ENCODE peak calls at places on chromosomes 13 and 19, in eight cellular contexts. One of them, this sample, is unnamed.

GRCh38 chr13:62551588-62551987 is 1135.9 kb upstream of the PCDH20 start:
- DNase-seq in transverse colon: no peak
- DNase-seq in HT1080: peak
- DNase-seq in HepG2: no peak
- DNase-seq in stimulated activated naive B cell treated with anti-CD40 and anti-IgM and Interleukin-4, amounts not matched to agents 10 μg/mL and 1 μg/mL and 100 μg/mL, for 72 hours: no peak
- DNase-seq in AG09319: no peak
- DNase-seq in iPS DF 6.9: no peak
- DNase-seq in T-helper 17 cell: no peak
- DNase-seq in this sample: no peak

GRCh38 chr13:49450105-49450819 is 6.2 kb downstream of the SETDB2 start:
- DNase-seq in HepG2: no peak
- DNase-seq in T-helper 17 cell: no peak
- DNase-seq in transverse colon: no peak
- DNase-seq in AG09319: no peak
- DNase-seq in HT1080: no peak
- DNase-seq in iPS DF 6.9: no peak
- DNase-seq in stimulated activated naive B cell treated with anti-CD40 and anti-IgM and Interleukin-4, amounts not matched to agents 10 μg/mL and 1 μg/mL and 100 μg/mL, for 72 hours: no peak
- DNase-seq in this sample: no peak

GRCh38 chr19:7506385-7507328 is 9.2 kb upstream of the ZNF358 start:
- DNase-seq in AG09319: peak
- DNase-seq in transverse colon: peak
- DNase-seq in HepG2: peak
- DNase-seq in HT1080: peak
- DNase-seq in T-helper 17 cell: no peak
- DNase-seq in stimulated activated naive B cell treated with anti-CD40 and anti-IgM and Interleukin-4, amounts not matched to agents 10 μg/mL and 1 μg/mL and 100 μg/mL, for 72 hours: peak
- DNase-seq in iPS DF 6.9: peak
- DNase-seq in this sample: peak

GRCh38 chr19:12043752-12044422 is 8.4 kb upstream of the ZNF433 start:
- DNase-seq in AG09319: no peak
- DNase-seq in iPS DF 6.9: no peak
- DNase-seq in HepG2: no peak
- DNase-seq in HT1080: no peak
- DNase-seq in transverse colon: no peak
- DNase-seq in T-helper 17 cell: no peak
- DNase-seq in stimulated activated naive B cell treated with anti-CD40 and anti-IgM and Interleukin-4, amounts not matched to agents 10 μg/mL and 1 μg/mL and 100 μg/mL, for 72 hours: no peak
- DNase-seq in this sample: no peak

GRCh38 chr13:40596484-40596883 is 70.0 kb downstream of the FOXO1 start:
- DNase-seq in HT1080: no peak
- DNase-seq in stimulated activated naive B cell treated with anti-CD40 and anti-IgM and Interleukin-4, amounts not matched to agents 10 μg/mL and 1 μg/mL and 100 μg/mL, for 72 hours: no peak
- DNase-seq in iPS DF 6.9: no peak
- DNase-seq in T-helper 17 cell: no peak
- DNase-seq in HepG2: no peak
- DNase-seq in transverse colon: no peak
- DNase-seq in AG09319: no peak
- DNase-seq in this sample: no peak

GRCh38 chr19:16470911-16471811 is 609 bp downstream of the EPS15L1 start:
- DNase-seq in AG09319: no peak
- DNase-seq in HT1080: peak
- DNase-seq in stimulated activated naive B cell treated with anti-CD40 and anti-IgM and Interleukin-4, amounts not matched to agents 10 μg/mL and 1 μg/mL and 100 μg/mL, for 72 hours: no peak
- DNase-seq in HepG2: no peak
- DNase-seq in transverse colon: peak
- DNase-seq in T-helper 17 cell: no peak
- DNase-seq in iPS DF 6.9: no peak
- DNase-seq in this sample: no peak

GRCh38 chr19:17488593-17489391 is 18.5 kb downstream of the SLC27A1 start:
- DNase-seq in HepG2: peak
- DNase-seq in stimulated activated naive B cell treated with anti-CD40 and anti-IgM and Interleukin-4, amounts not matched to agents 10 μg/mL and 1 μg/mL and 100 μg/mL, for 72 hours: peak
- DNase-seq in iPS DF 6.9: no peak
- DNase-seq in HT1080: no peak
- DNase-seq in AG09319: no peak
- DNase-seq in transverse colon: peak
- DNase-seq in T-helper 17 cell: no peak
- DNase-seq in this sample: no peak

GRCh38 chr19:33431986-33432385 is 58.5 kb downstream of the CEBPG start:
- DNase-seq in T-helper 17 cell: no peak
- DNase-seq in HepG2: no peak
- DNase-seq in transverse colon: no peak
- DNase-seq in stimulated activated naive B cell treated with anti-CD40 and anti-IgM and Interleukin-4, amounts not matched to agents 10 μg/mL and 1 μg/mL and 100 μg/mL, for 72 hours: no peak
- DNase-seq in iPS DF 6.9: no peak
- DNase-seq in HT1080: no peak
- DNase-seq in AG09319: no peak
- DNase-seq in this sample: no peak

GRCh38 chr13:113403255-113404104 is 39.5 kb upstream of the GRTP1 start:
- DNase-seq in transverse colon: no peak
- DNase-seq in T-helper 17 cell: no peak
- DNase-seq in AG09319: no peak
- DNase-seq in HepG2: no peak
- DNase-seq in stimulated activated naive B cell treated with anti-CD40 and anti-IgM and Interleukin-4, amounts not matched to agents 10 μg/mL and 1 μg/mL and 100 μg/mL, for 72 hours: no peak
- DNase-seq in HT1080: no peak
- DNase-seq in iPS DF 6.9: no peak
- DNase-seq in this sample: no peak

GRCh38 chr19:50759886-50760285 is 10.4 kb upstream of the GPR32 start:
- DNase-seq in transverse colon: no peak
- DNase-seq in stimulated activated naive B cell treated with anti-CD40 and anti-IgM and Interleukin-4, amounts not matched to agents 10 μg/mL and 1 μg/mL and 100 μg/mL, for 72 hours: no peak
- DNase-seq in HT1080: peak
- DNase-seq in T-helper 17 cell: no peak
- DNase-seq in AG09319: no peak
- DNase-seq in iPS DF 6.9: no peak
- DNase-seq in HepG2: peak
- DNase-seq in this sample: no peak

GRCh38 chr13:34942732-34943674 is 933 bp downstream of the NBEA start:
- DNase-seq in transverse colon: peak
- DNase-seq in HepG2: no peak
- DNase-seq in HT1080: no peak
- DNase-seq in stimulated activated naive B cell treated with anti-CD40 and anti-IgM and Interleukin-4, amounts not matched to agents 10 μg/mL and 1 μg/mL and 100 μg/mL, for 72 hours: no peak
- DNase-seq in T-helper 17 cell: peak
- DNase-seq in iPS DF 6.9: no peak
- DNase-seq in AG09319: no peak
- DNase-seq in this sample: no peak

GRCh38 chr13:107554355-107554905 is 660.9 kb downstream of the LIG4 start:
- DNase-seq in transverse colon: no peak
- DNase-seq in iPS DF 6.9: no peak
- DNase-seq in HT1080: no peak
- DNase-seq in stimulated activated naive B cell treated with anti-CD40 and anti-IgM and Interleukin-4, amounts not matched to agents 10 μg/mL and 1 μg/mL and 100 μg/mL, for 72 hours: no peak
- DNase-seq in AG09319: no peak
- DNase-seq in HepG2: no peak
- DNase-seq in T-helper 17 cell: no peak
- DNase-seq in this sample: no peak

GRCh38 chr19:39834287-39834841 is 402 bp upstream of the DYRK1B start:
- DNase-seq in transverse colon: no peak
- DNase-seq in AG09319: no peak
- DNase-seq in stimulated activated naive B cell treated with anti-CD40 and anti-IgM and Interleukin-4, amounts not matched to agents 10 μg/mL and 1 μg/mL and 100 μg/mL, for 72 hours: no peak
- DNase-seq in T-helper 17 cell: no peak
- DNase-seq in iPS DF 6.9: no peak
- DNase-seq in HepG2: no peak
- DNase-seq in HT1080: no peak
- DNase-seq in this sample: no peak

GRCh38 chr19:43465468-43466120 is at the start of gene LYPD3:
- DNase-seq in stimulated activated naive B cell treated with anti-CD40 and anti-IgM and Interleukin-4, amounts not matched to agents 10 μg/mL and 1 μg/mL and 100 μg/mL, for 72 hours: no peak
- DNase-seq in HepG2: no peak
- DNase-seq in T-helper 17 cell: no peak
- DNase-seq in HT1080: no peak
- DNase-seq in iPS DF 6.9: no peak
- DNase-seq in transverse colon: peak
- DNase-seq in AG09319: no peak
- DNase-seq in this sample: no peak

GRCh38 chr13:26786651-26787295 is 26.2 kb upstream of the GPR12 start:
- DNase-seq in HT1080: no peak
- DNase-seq in transverse colon: no peak
- DNase-seq in HepG2: no peak
- DNase-seq in AG09319: no peak
- DNase-seq in stimulated activated naive B cell treated with anti-CD40 and anti-IgM and Interleukin-4, amounts not matched to agents 10 μg/mL and 1 μg/mL and 100 μg/mL, for 72 hours: no peak
- DNase-seq in T-helper 17 cell: no peak
- DNase-seq in iPS DF 6.9: no peak
- DNase-seq in this sample: no peak

GRCh38 chr19:38657633-38658222 is 10.3 kb downstream of the ACTN4 start:
- DNase-seq in stimulated activated naive B cell treated with anti-CD40 and anti-IgM and Interleukin-4, amounts not matched to agents 10 μg/mL and 1 μg/mL and 100 μg/mL, for 72 hours: no peak
- DNase-seq in iPS DF 6.9: no peak
- DNase-seq in HepG2: no peak
- DNase-seq in transverse colon: no peak
- DNase-seq in T-helper 17 cell: no peak
- DNase-seq in HT1080: peak
- DNase-seq in AG09319: no peak
- DNase-seq in this sample: no peak

GRCh38 chr19:39514840-39515550 is at the start of gene SELENOV:
- DNase-seq in iPS DF 6.9: peak
- DNase-seq in AG09319: no peak
- DNase-seq in stimulated activated naive B cell treated with anti-CD40 and anti-IgM and Interleukin-4, amounts not matched to agents 10 μg/mL and 1 μg/mL and 100 μg/mL, for 72 hours: no peak
- DNase-seq in T-helper 17 cell: no peak
- DNase-seq in transverse colon: no peak
- DNase-seq in HepG2: no peak
- DNase-seq in HT1080: no peak
- DNase-seq in this sample: no peak

GRCh38 chr19:27794444-27795042 is 1418.4 kb downstream of the UQCRFS1 start:
- DNase-seq in stimulated activated naive B cell treated with anti-CD40 and anti-IgM and Interleukin-4, amounts not matched to agents 10 μg/mL and 1 μg/mL and 100 μg/mL, for 72 hours: no peak
- DNase-seq in iPS DF 6.9: no peak
- DNase-seq in HepG2: peak
- DNase-seq in transverse colon: no peak
- DNase-seq in HT1080: no peak
- DNase-seq in T-helper 17 cell: no peak
- DNase-seq in AG09319: no peak
- DNase-seq in this sample: no peak

GRCh38 chr13:39385154-39385553 is 217.8 kb downstream of the LHFPL6 start:
- DNase-seq in transverse colon: no peak
- DNase-seq in HepG2: no peak
- DNase-seq in T-helper 17 cell: no peak
- DNase-seq in HT1080: no peak
- DNase-seq in stimulated activated naive B cell treated with anti-CD40 and anti-IgM and Interleukin-4, amounts not matched to agents 10 μg/mL and 1 μg/mL and 100 μg/mL, for 72 hours: no peak
- DNase-seq in iPS DF 6.9: no peak
- DNase-seq in AG09319: no peak
- DNase-seq in this sample: no peak

GRCh38 chr13:62537593-62537992 is 1121.9 kb upstream of the PCDH20 start:
- DNase-seq in HepG2: no peak
- DNase-seq in stimulated activated naive B cell treated with anti-CD40 and anti-IgM and Interleukin-4, amounts not matched to agents 10 μg/mL and 1 μg/mL and 100 μg/mL, for 72 hours: no peak
- DNase-seq in T-helper 17 cell: no peak
- DNase-seq in AG09319: no peak
- DNase-seq in HT1080: no peak
- DNase-seq in iPS DF 6.9: no peak
- DNase-seq in transverse colon: no peak
- DNase-seq in this sample: no peak

GRCh38 chr13:23934481-23934880 is 37.2 kb upstream of the C1QTNF9B start:
- DNase-seq in HepG2: no peak
- DNase-seq in stimulated activated naive B cell treated with anti-CD40 and anti-IgM and Interleukin-4, amounts not matched to agents 10 μg/mL and 1 μg/mL and 100 μg/mL, for 72 hours: no peak
- DNase-seq in transverse colon: no peak
- DNase-seq in iPS DF 6.9: no peak
- DNase-seq in AG09319: no peak
- DNase-seq in HT1080: no peak
- DNase-seq in T-helper 17 cell: no peak
- DNase-seq in this sample: no peak

GRCh38 chr13:112926003-112926402 is 43.0 kb upstream of the MCF2L start:
- DNase-seq in stimulated activated naive B cell treated with anti-CD40 and anti-IgM and Interleukin-4, amounts not matched to agents 10 μg/mL and 1 μg/mL and 100 μg/mL, for 72 hours: no peak
- DNase-seq in AG09319: no peak
- DNase-seq in HepG2: peak
- DNase-seq in HT1080: no peak
- DNase-seq in T-helper 17 cell: no peak
- DNase-seq in iPS DF 6.9: no peak
- DNase-seq in transverse colon: no peak
- DNase-seq in this sample: no peak

This sample was measured in esophagus squamous epithelium.